ENCODE peak calls at places on chromosomes 7 and 10, in five cellular contexts. W is PC-9; N is gastrocnemius medialis; Z is effector memory CD8-positive, alpha-beta T cell; R is aorta. K is an unnamed sample.

GRCh38 chr7:40717242-40717641 is 582.4 kb downstream of the SUGCT start:
- DNase-seq in W (peak; percentile 96), N (peak; percentile 37), Z (no peak), R (peak; percentile 89), K (peak; percentile 77)

GRCh38 chr7:25314729-25315267 is 86.5 kb upstream of the NPVF start:
- DNase-seq in W (no peak), N (no peak), Z (no peak), R (no peak), K (no peak)

GRCh38 chr10:35331894-35332640 is 4.2 kb upstream of the CCNY start:
- DNase-seq in W (peak; percentile 43), N (peak; percentile 61), Z (no peak), R (no peak), K (no peak)

GRCh38 chr7:90698616-90699015 is 102.5 kb downstream of the CDK14 start:
- DNase-seq in W (no peak), N (no peak), Z (no peak), R (no peak), K (no peak)

GRCh38 chr10:100362570-100363496 is 15.8 kb downstream of the SCD start:
- DNase-seq in W (no peak), N (peak; percentile 51), Z (no peak), R (no peak), K (no peak)

GRCh38 chr10:80462986-80463741 is 9.1 kb downstream of the TSPAN14 start:
- DNase-seq in W (no peak), N (no peak), Z (no peak), R (peak; percentile 32), K (peak; percentile 38)

GRCh38 chr10:100670828-100671479 is 74.4 kb upstream of the PAX2 start:
- DNase-seq in W (no peak), N (no peak), Z (peak; percentile 68), R (peak; percentile 78), K (no peak)

GRCh38 chr10:128979405-128979804 is 487.6 kb upstream of the MGMT start:
- DNase-seq in W (no peak), N (no peak), Z (no peak), R (no peak), K (no peak)

GRCh38 chr10:37732685-37733084 is 124.7 kb downstream of the ZNF248 start:
- DNase-seq in W (no peak), N (no peak), Z (no peak), R (no peak), K (no peak)

GRCh38 chr7:82700739-82701138 is 257.2 kb upstream of the CACNA2D1 start:
- DNase-seq in W (peak; percentile 7), N (no peak), Z (no peak), R (no peak), K (no peak)

GRCh38 chr7:21934824-21935223 is 10.9 kb downstream of the CDCA7L start:
- DNase-seq in W (no peak), N (no peak), Z (no peak), R (no peak), K (no peak)

GRCh38 chr7:122919643-122920181 is 33.5 kb upstream of the CADPS2 start:
- DNase-seq in W (no peak), N (no peak), Z (no peak), R (no peak), K (no peak)

GRCh38 chr7:135919071-135919841 is 57.9 kb downstream of the MTPN start:
- DNase-seq in W (no peak), N (no peak), Z (no peak), R (no peak), K (no peak)

GRCh38 chr10:93342346-93342745 is 139.8 kb downstream of the MYOF start:
- DNase-seq in W (no peak), N (no peak), Z (no peak), R (no peak), K (no peak)

GRCh38 chr7:77714195-77714594 is 17.9 kb downstream of the RSBN1L start:
- DNase-seq in W (no peak), N (no peak), Z (no peak), R (no peak), K (no peak)